ENCODE peak calls at places on chromosome 10, in four cellular contexts. X, T, D and V are unnamed samples.

GRCh38 chr10:24957624-24958435 is 5.4 kb upstream of the PRTFDC1 start:
- DNase-seq in T (no peak), D (peak), X (no peak), V (peak)

GRCh38 chr10:18658301-18658991 is 785 bp upstream of the ARL5B start:
- DNase-seq in T (no peak), X (no peak), D (peak), V (peak)

GRCh38 chr10:46526682-46527038 is 29.8 kb downstream of the GPRIN2 start:
- DNase-seq in X (no peak), D (no peak), T (no peak), V (no peak)

GRCh38 chr10:110901954-110902819 is 16.8 kb downstream of the BBIP1 start:
- DNase-seq in D (peak), X (no peak), T (no peak), V (peak)

GRCh38 chr10:60537697-60538096 is 148.0 kb upstream of the ANK3 start:
- DNase-seq in X (no peak), D (peak), T (no peak), V (no peak)

GRCh38 chr10:112875474-112876267 is 74.4 kb upstream of the TCF7L2 start:
- DNase-seq in X (no peak), D (peak), T (no peak), V (peak)

GRCh38 chr10:129531195-129531968 is 64.3 kb downstream of the MGMT start:
- DNase-seq in X (no peak), D (peak), T (peak), V (peak)

GRCh38 chr10:88019753-88020152 is 156.3 kb downstream of the PTEN start:
- DNase-seq in T (no peak), D (peak), X (no peak), V (peak)

GRCh38 chr10:8853048-8853447 is 798.6 kb downstream of the GATA3 start:
- DNase-seq in D (no peak), T (no peak), X (no peak), V (no peak)

GRCh38 chr10:116947838-116948529 is 57.0 kb downstream of the SHTN1 start:
- DNase-seq in X (peak), T (peak), D (peak), V (peak)

GRCh38 chr10:96714031-96714590 is 6.2 kb downstream of the PIK3AP1 start:
- DNase-seq in X (no peak), D (peak), T (no peak), V (no peak)

GRCh38 chr10:29443745-29444523 is 155.1 kb downstream of the LYZL1 start:
- DNase-seq in D (peak), X (peak), T (no peak), V (peak)

GRCh38 chr10:27745719-27746363 is at the start of gene MKX:
- DNase-seq in T (peak), X (peak), D (peak), V (peak)

GRCh38 chr10:62580396-62580795 is 206.2 kb downstream of the ZNF365 start:
- DNase-seq in D (peak), T (no peak), X (no peak), V (peak)

GRCh38 chr10:728603-729002 is 39.1 kb upstream of the DIP2C start:
- DNase-seq in X (no peak), D (no peak), T (no peak), V (no peak)

GRCh38 chr10:33174674-33175073 is 159.8 kb downstream of the NRP1 start:
- DNase-seq in D (peak), T (no peak), X (no peak), V (no peak)

GRCh38 chr10:86285136-86285790 is 81.3 kb downstream of the GRID1 start:
- DNase-seq in X (peak), T (no peak), D (no peak), V (no peak)

GRCh38 chr10:78685466-78686163 is 383.2 kb upstream of the ZMIZ1 start:
- DNase-seq in D (peak), X (no peak), T (no peak), V (peak)

GRCh38 chr10:132722980-132723970 is 62.7 kb downstream of the NKX6-2 start:
- DNase-seq in D (no peak), T (no peak), X (no peak), V (no peak)

GRCh38 chr10:132637477-132638129 is 100.0 kb downstream of the INPP5A start:
- DNase-seq in X (peak), D (peak), T (peak), V (peak)

GRCh38 chr10:121077331-121077730 is 226.2 kb downstream of the WDR11 start:
- DNase-seq in D (no peak), X (no peak), T (no peak), V (peak)

GRCh38 chr10:32795598-32796183 is 162.3 kb downstream of the ITGB1 start:
- DNase-seq in X (no peak), D (peak), T (peak), V (peak)

GRCh38 chr10:132061030-132061429 is 4.7 kb upstream of the JAKMIP3 start:
- DNase-seq in X (no peak), T (no peak), D (no peak), V (no peak)

GRCh38 chr10:4678023-4678950 is 147.7 kb upstream of the AKR1E2 start:
- DNase-seq in X (no peak), T (no peak), D (peak), V (peak)

GRCh38 chr10:132319853-132320669 is 11.9 kb upstream of the LRRC27 start:
- DNase-seq in X (no peak), D (peak), T (no peak), V (peak)

GRCh38 chr10:124354411-124355382 is 64.0 kb downstream of the OAT start:
- DNase-seq in D (peak), X (peak), T (peak), V (peak)

GRCh38 chr10:69797959-69798358 is 3.7 kb upstream of the COL13A1 start:
- DNase-seq in T (no peak), X (no peak), D (no peak), V (no peak)

GRCh38 chr10:62025134-62025794 is 123.8 kb downstream of the ARID5B start:
- DNase-seq in T (no peak), X (no peak), D (no peak), V (no peak)

GRCh38 chr10:10902951-10903350 is 114.7 kb upstream of the CELF2 start:
- DNase-seq in T (no peak), X (no peak), D (peak), V (no peak)

GRCh38 chr10:132554991-132555647 is 17.5 kb downstream of the INPP5A start:
- DNase-seq in D (no peak), X (no peak), T (no peak), V (no peak)

GRCh38 chr10:30967654-30968421 is 63.8 kb downstream of the ZNF438 start:
- DNase-seq in D (no peak), X (no peak), T (no peak), V (no peak)

GRCh38 chr10:11270135-11270857 is 252.6 kb downstream of the CELF2 start:
- DNase-seq in T (peak), X (peak), D (peak), V (peak)

GRCh38 chr10:63671317-63671937 is 150.2 kb downstream of the REEP3 start:
- DNase-seq in D (peak), X (no peak), T (no peak), V (peak)

GRCh38 chr10:117175215-117175900 is 21.9 kb upstream of the KCNK18 start:
- DNase-seq in X (peak), T (no peak), D (no peak), V (peak)

GRCh38 chr10:121734517-121735137 is 136.4 kb upstream of the FGFR2 start:
- DNase-seq in T (no peak), D (no peak), X (no peak), V (peak)

GRCh38 chr10:99431190-99431549 is 746 bp upstream of the GOT1 start:
- DNase-seq in X (peak), T (no peak), D (peak), V (peak)

GRCh38 chr10:29732918-29733317 is 98.1 kb upstream of the SVIL start:
- DNase-seq in T (no peak), X (no peak), D (no peak), V (no peak)

DNA sequence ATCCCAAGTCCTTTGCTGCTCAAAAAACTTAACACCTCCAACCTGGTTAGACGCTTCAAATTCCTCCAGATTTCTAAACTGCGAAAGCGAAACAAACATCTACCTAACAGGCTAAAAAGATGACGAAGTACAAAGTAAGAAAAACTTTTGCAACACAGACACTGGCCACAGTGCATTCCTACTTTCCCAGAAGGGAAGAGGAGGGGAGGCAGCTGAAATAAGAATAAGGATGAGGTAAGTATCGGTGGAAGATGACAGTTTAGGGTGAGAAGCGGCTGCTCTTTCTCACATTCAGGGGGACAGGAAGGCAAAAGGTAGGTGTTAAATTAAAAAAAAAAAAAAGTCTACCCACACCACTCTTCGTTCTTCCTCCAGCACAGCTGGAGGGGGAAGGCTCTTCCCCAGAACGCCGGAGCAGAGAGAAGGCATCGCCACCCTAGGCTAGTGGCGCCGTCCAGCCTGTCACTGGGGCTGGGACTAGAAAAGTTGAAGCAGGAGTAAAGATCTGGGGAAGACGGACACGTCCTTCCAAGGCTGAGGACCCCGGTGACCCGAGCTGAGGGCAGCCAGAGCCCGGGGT is 909 bp downstream of the DNAJC1 start:
- DNase-seq in T (no peak), X (no peak), D (peak), V (peak)
- H4K91ac ChIP-seq in T (no peak), X (no peak), D (no peak), V (no peak)

DNA sequence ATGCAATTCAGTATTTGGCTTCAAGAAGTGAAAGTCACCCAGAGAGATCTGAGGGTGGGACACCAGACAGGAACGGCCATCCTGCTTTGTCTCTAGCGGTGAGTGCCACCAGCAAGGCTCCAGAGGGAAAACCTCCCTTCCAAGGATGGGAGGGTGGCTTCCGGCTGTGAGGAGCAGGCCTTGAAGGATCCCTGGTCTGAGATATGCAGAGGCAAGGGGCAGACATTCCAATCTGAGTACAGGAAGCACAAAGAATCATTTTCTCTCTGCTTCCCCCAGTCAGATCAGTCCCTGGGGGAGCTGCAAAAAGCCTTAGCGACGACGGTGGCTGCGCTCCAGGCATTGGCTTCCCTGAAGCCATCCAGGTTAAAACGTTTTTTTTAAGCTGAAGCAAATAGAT is 167.4 kb downstream of the TEX36 start:
- DNase-seq in T (no peak), D (no peak), X (no peak), V (no peak)
- H4K91ac ChIP-seq in T (no peak), D (no peak), X (no peak), V (no peak)

DNA sequence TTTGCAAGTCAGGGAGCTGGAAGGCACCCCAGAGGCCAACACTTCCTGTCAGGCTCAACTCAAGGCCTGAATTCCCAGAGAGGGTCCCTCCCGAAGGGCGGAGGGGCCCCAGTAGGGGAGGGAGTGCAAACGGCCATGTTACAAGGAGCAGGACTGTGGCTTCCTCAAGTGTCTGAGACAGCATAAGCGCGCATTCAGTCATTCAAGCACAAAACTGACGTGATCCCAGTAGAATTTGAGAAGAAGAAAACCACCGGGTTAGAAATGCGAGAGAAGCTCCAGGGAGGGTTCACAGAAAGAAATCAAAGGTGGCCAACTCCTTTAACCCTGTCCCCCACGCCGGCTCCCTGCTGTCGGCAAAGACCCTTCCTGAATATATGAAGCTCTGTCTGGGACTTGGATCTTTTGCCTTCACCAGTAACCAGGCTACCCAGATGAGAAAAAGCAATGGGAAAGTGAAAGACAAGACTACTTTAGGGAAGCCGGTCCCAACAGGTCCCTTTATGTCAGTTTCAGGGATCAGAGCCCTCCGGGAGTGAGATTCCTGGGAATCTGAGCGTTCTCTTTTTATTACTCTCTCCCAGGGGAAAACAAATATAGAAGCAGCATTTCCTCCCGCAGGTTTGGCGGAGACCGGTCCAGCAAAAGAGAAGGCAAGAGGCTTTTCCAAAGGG is 1.3 kb downstream of the AFAP1L2 start:
- DNase-seq in X (no peak), D (no peak), T (no peak), V (peak)
- H4K91ac ChIP-seq in X (no peak), D (no peak), T (no peak), V (peak)

GRCh38 chr10:119079572-119080520 is 771 bp downstream of the EIF3A start:
- DNase-seq in T (peak), X (peak), D (peak), V (peak)
- H4K91ac ChIP-seq in T (peak), X (peak), D (peak), V (peak)

GRCh38 chr10:35126062-35126529 is 550 bp upstream of the CREM start:
- DNase-seq in T (no peak), D (peak), X (no peak), V (no peak)
- H4K91ac ChIP-seq in T (no peak), D (peak), X (no peak), V (peak)

DNA sequence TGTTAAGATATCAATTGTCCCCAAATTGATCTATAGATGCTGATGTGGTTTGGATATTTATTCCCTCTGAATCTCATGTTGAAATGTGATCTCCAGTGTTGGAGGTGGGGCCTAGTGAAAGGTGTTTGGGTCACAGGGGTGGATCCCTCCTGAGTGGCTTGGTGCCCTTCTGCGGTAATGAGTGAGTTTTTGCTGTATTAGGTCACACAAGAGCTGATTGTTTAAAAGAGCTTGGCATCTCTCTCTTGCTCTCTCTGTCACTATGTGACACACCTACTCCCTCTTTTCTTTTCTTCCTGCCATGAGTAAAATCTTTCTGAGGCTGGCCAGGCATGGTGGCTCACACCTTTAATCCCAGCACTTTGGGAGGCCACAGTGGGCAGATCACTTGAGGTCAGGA is 98.2 kb upstream of the KAT6B start:
- DNase-seq in D (no peak), T (no peak), X (no peak), V (no peak)
- H4K91ac ChIP-seq in D (no peak), T (no peak), X (no peak), V (no peak)